ENCODE peak calls at places on chromosomes 12 and 14, in four cellular contexts. R is transverse colon, N is amygdala, C is GM13976. M is an unnamed sample.

GRCh38 chr12:109764776-109765492 is 51.3 kb downstream of the FAM222A start:
- DNase-seq in R (no peak), C (no peak), N (no peak), M (no peak)

GRCh38 chr14:96260341-96260821 is 4.4 kb downstream of the BDKRB1 start:
- DNase-seq in N (no peak), R (no peak), C (no peak), M (no peak)

GRCh38 chr12:26647091-26647490 is 185.9 kb downstream of the ITPR2 start:
- DNase-seq in N (no peak), C (no peak), R (no peak), M (no peak)

GRCh38 chr14:75042040-75042439 is 9.2 kb downstream of the MLH3 start:
- DNase-seq in C (no peak), N (no peak), R (no peak), M (no peak)

GRCh38 chr12:86666311-86666710 is 410.1 kb upstream of the MGAT4C start:
- DNase-seq in N (no peak), R (no peak), C (no peak), M (no peak)

GRCh38 chr12:93135286-93136239 is 206.5 kb upstream of the EEA1 start:
- DNase-seq in C (no peak), N (no peak), R (no peak), M (no peak)

GRCh38 chr12:47832263-47832933 is 12.7 kb upstream of the HDAC7 start:
- DNase-seq in C (peak), R (no peak), N (no peak), M (peak)

GRCh38 chr12:6934110-6934509 is 6.4 kb downstream of the ATN1 start:
- DNase-seq in N (no peak), C (no peak), R (no peak), M (no peak)

M was measured in germinal center.